ENCODE peak calls at places on chromosomes 13 and 19, in nine cellular contexts. One of them, this sample, is unnamed.

GRCh38 chr19:42596391-42597071 is 1.8 kb upstream of the CEACAM8 start:
- DNase-seq in adrenal gland: peak
- DNase-seq in breast epithelium: no peak
- DNase-seq in ovary: no peak
- DNase-seq in uterus: no peak
- DNase-seq in NB4: peak
- DNase-seq in lower leg skin: no peak
- DNase-seq in IMR-90: no peak
- DNase-seq in Peyer's patch: peak
- DNase-seq in this sample: peak

GRCh38 chr13:42272776-42273175 is 824 bp downstream of the AKAP11 start:
- DNase-seq in adrenal gland: no peak
- DNase-seq in breast epithelium: no peak
- DNase-seq in ovary: no peak
- DNase-seq in uterus: no peak
- DNase-seq in NB4: no peak
- DNase-seq in lower leg skin: no peak
- DNase-seq in IMR-90: no peak
- DNase-seq in Peyer's patch: no peak
- DNase-seq in this sample: no peak

GRCh38 chr13:28138756-28139470 is 568 bp downstream of the PAN3 start:
- DNase-seq in adrenal gland: peak
- DNase-seq in breast epithelium: peak
- DNase-seq in ovary: peak
- DNase-seq in uterus: peak
- DNase-seq in NB4: peak
- DNase-seq in lower leg skin: peak
- DNase-seq in IMR-90: peak
- DNase-seq in Peyer's patch: peak
- DNase-seq in this sample: peak

GRCh38 chr19:45098521-45099464 is 5.8 kb downstream of the PPP1R37 start:
- DNase-seq in adrenal gland: peak
- DNase-seq in breast epithelium: no peak
- DNase-seq in ovary: no peak
- DNase-seq in uterus: peak
- DNase-seq in NB4: no peak
- DNase-seq in lower leg skin: no peak
- DNase-seq in IMR-90: peak
- DNase-seq in Peyer's patch: no peak
- DNase-seq in this sample: no peak

GRCh38 chr13:112822851-112823250 is 133.0 kb downstream of the ATP11A start:
- DNase-seq in adrenal gland: no peak
- DNase-seq in breast epithelium: no peak
- DNase-seq in ovary: no peak
- DNase-seq in uterus: no peak
- DNase-seq in NB4: no peak
- DNase-seq in lower leg skin: peak
- DNase-seq in IMR-90: no peak
- DNase-seq in Peyer's patch: peak
- DNase-seq in this sample: no peak

GRCh38 chr13:33644607-33645543 is 173.1 kb upstream of the RFC3 start:
- DNase-seq in adrenal gland: no peak
- DNase-seq in breast epithelium: no peak
- DNase-seq in ovary: no peak
- DNase-seq in uterus: peak
- DNase-seq in NB4: peak
- DNase-seq in lower leg skin: no peak
- DNase-seq in IMR-90: peak
- DNase-seq in Peyer's patch: no peak
- DNase-seq in this sample: no peak

GRCh38 chr19:50268046-50268445 is 61.1 kb downstream of the KCNC3 start:
- DNase-seq in adrenal gland: no peak
- DNase-seq in breast epithelium: no peak
- DNase-seq in ovary: no peak
- DNase-seq in uterus: no peak
- DNase-seq in NB4: peak
- DNase-seq in lower leg skin: no peak
- DNase-seq in IMR-90: no peak
- DNase-seq in Peyer's patch: no peak
- DNase-seq in this sample: no peak

GRCh38 chr19:4567584-4568071 is 8.1 kb upstream of the SEMA6B start:
- DNase-seq in adrenal gland: peak
- DNase-seq in breast epithelium: peak
- DNase-seq in ovary: peak
- DNase-seq in uterus: no peak
- DNase-seq in NB4: peak
- DNase-seq in lower leg skin: no peak
- DNase-seq in IMR-90: peak
- DNase-seq in Peyer's patch: peak
- DNase-seq in this sample: no peak

GRCh38 chr13:48542581-48543341 is 9.9 kb upstream of the RCBTB2 start:
- DNase-seq in adrenal gland: peak
- DNase-seq in breast epithelium: no peak
- DNase-seq in ovary: peak
- DNase-seq in uterus: peak
- DNase-seq in NB4: peak
- DNase-seq in lower leg skin: peak
- DNase-seq in IMR-90: peak
- DNase-seq in Peyer's patch: peak
- DNase-seq in this sample: peak

GRCh38 chr19:5837768-5838364 is 1.6 kb downstream of the FUT6 start:
- DNase-seq in adrenal gland: no peak
- DNase-seq in breast epithelium: no peak
- DNase-seq in ovary: no peak
- DNase-seq in uterus: no peak
- DNase-seq in NB4: no peak
- DNase-seq in lower leg skin: no peak
- DNase-seq in IMR-90: no peak
- DNase-seq in Peyer's patch: no peak
- DNase-seq in this sample: no peak

GRCh38 chr13:28528848-28529247 is 33.9 kb upstream of the FLT1 start:
- DNase-seq in adrenal gland: no peak
- DNase-seq in breast epithelium: no peak
- DNase-seq in ovary: no peak
- DNase-seq in uterus: no peak
- DNase-seq in NB4: no peak
- DNase-seq in lower leg skin: no peak
- DNase-seq in IMR-90: no peak
- DNase-seq in Peyer's patch: peak
- DNase-seq in this sample: no peak

GRCh38 chr13:98575009-98575866 is 1.7 kb downstream of the STK24 start:
- DNase-seq in adrenal gland: no peak
- DNase-seq in breast epithelium: no peak
- DNase-seq in ovary: no peak
- DNase-seq in uterus: no peak
- DNase-seq in NB4: no peak
- DNase-seq in lower leg skin: no peak
- DNase-seq in IMR-90: no peak
- DNase-seq in Peyer's patch: no peak
- DNase-seq in this sample: no peak

GRCh38 chr19:14363203-14364097 is 17.8 kb upstream of the ADGRE5 start:
- DNase-seq in adrenal gland: peak
- DNase-seq in breast epithelium: no peak
- DNase-seq in ovary: peak
- DNase-seq in uterus: peak
- DNase-seq in NB4: peak
- DNase-seq in lower leg skin: peak
- DNase-seq in IMR-90: peak
- DNase-seq in Peyer's patch: peak
- DNase-seq in this sample: peak

GRCh38 chr13:98216135-98216565 is 39.1 kb upstream of the RNF113B start:
- DNase-seq in adrenal gland: peak
- DNase-seq in breast epithelium: no peak
- DNase-seq in ovary: peak
- DNase-seq in uterus: no peak
- DNase-seq in NB4: no peak
- DNase-seq in lower leg skin: no peak
- DNase-seq in IMR-90: peak
- DNase-seq in Peyer's patch: no peak
- DNase-seq in this sample: peak

GRCh38 chr19:34588249-34588648 is 88.7 kb downstream of the SCGB2B2 start:
- DNase-seq in adrenal gland: no peak
- DNase-seq in breast epithelium: no peak
- DNase-seq in ovary: no peak
- DNase-seq in uterus: no peak
- DNase-seq in NB4: no peak
- DNase-seq in lower leg skin: no peak
- DNase-seq in IMR-90: no peak
- DNase-seq in Peyer's patch: no peak
- DNase-seq in this sample: peak

GRCh38 chr19:6233051-6233826 is 46.5 kb downstream of the MLLT1 start:
- DNase-seq in adrenal gland: peak
- DNase-seq in breast epithelium: peak
- DNase-seq in ovary: peak
- DNase-seq in uterus: peak
- DNase-seq in NB4: peak
- DNase-seq in lower leg skin: peak
- DNase-seq in IMR-90: peak
- DNase-seq in Peyer's patch: no peak
- DNase-seq in this sample: peak

GRCh38 chr13:80249906-80250513 is 90.9 kb downstream of the SPRY2 start:
- DNase-seq in adrenal gland: no peak
- DNase-seq in breast epithelium: no peak
- DNase-seq in ovary: no peak
- DNase-seq in uterus: no peak
- DNase-seq in NB4: no peak
- DNase-seq in lower leg skin: no peak
- DNase-seq in IMR-90: no peak
- DNase-seq in Peyer's patch: no peak
- DNase-seq in this sample: no peak

GRCh38 chr13:60019119-60019993 is 144.4 kb downstream of the DIAPH3 start:
- DNase-seq in adrenal gland: no peak
- DNase-seq in breast epithelium: no peak
- DNase-seq in ovary: no peak
- DNase-seq in uterus: no peak
- DNase-seq in NB4: peak
- DNase-seq in lower leg skin: no peak
- DNase-seq in IMR-90: peak
- DNase-seq in Peyer's patch: no peak
- DNase-seq in this sample: no peak

GRCh38 chr13:35014606-35015005 is 72.5 kb downstream of the NBEA start:
- DNase-seq in adrenal gland: no peak
- DNase-seq in breast epithelium: no peak
- DNase-seq in ovary: no peak
- DNase-seq in uterus: no peak
- DNase-seq in NB4: no peak
- DNase-seq in lower leg skin: no peak
- DNase-seq in IMR-90: no peak
- DNase-seq in Peyer's patch: no peak
- DNase-seq in this sample: no peak

GRCh38 chr13:20114066-20114465 is 46.8 kb downstream of the GJA3 start:
- DNase-seq in adrenal gland: no peak
- DNase-seq in breast epithelium: no peak
- DNase-seq in ovary: no peak
- DNase-seq in uterus: no peak
- DNase-seq in NB4: no peak
- DNase-seq in lower leg skin: no peak
- DNase-seq in IMR-90: no peak
- DNase-seq in Peyer's patch: no peak
- DNase-seq in this sample: no peak

GRCh38 chr13:55244991-55245644 is 1895.6 kb upstream of the PRR20A start:
- DNase-seq in adrenal gland: no peak
- DNase-seq in breast epithelium: no peak
- DNase-seq in ovary: no peak
- DNase-seq in uterus: no peak
- DNase-seq in NB4: peak
- DNase-seq in lower leg skin: no peak
- DNase-seq in IMR-90: no peak
- DNase-seq in Peyer's patch: no peak
- DNase-seq in this sample: peak
- TF ChIP-seq CTCF in adrenal gland: no peak
- TF ChIP-seq CTCF in breast epithelium: no peak
- TF ChIP-seq CTCF in ovary: no peak
- TF ChIP-seq CTCF in uterus: no peak
- TF ChIP-seq CTCF in NB4: peak
- TF ChIP-seq CTCF in lower leg skin: no peak
- TF ChIP-seq CTCF in IMR-90: no peak
- TF ChIP-seq CTCF in Peyer's patch: no peak
- TF ChIP-seq CTCF in this sample: peak

GRCh38 chr19:57406516-57407123 is 4.3 kb upstream of the ZNF17 start:
- DNase-seq in adrenal gland: peak
- DNase-seq in breast epithelium: peak
- DNase-seq in ovary: no peak
- DNase-seq in uterus: peak
- DNase-seq in NB4: peak
- DNase-seq in lower leg skin: no peak
- DNase-seq in IMR-90: peak
- DNase-seq in Peyer's patch: peak
- DNase-seq in this sample: peak

GRCh38 chr19:57410748-57411671 is at the start of gene ZNF17:
- DNase-seq in adrenal gland: peak
- DNase-seq in breast epithelium: peak
- DNase-seq in ovary: peak
- DNase-seq in uterus: peak
- DNase-seq in NB4: peak
- DNase-seq in lower leg skin: peak
- DNase-seq in IMR-90: peak
- DNase-seq in Peyer's patch: peak
- DNase-seq in this sample: peak
- TF ChIP-seq POLR2A in adrenal gland: no peak
- TF ChIP-seq POLR2A in breast epithelium: no peak
- TF ChIP-seq POLR2A in ovary: no peak
- TF ChIP-seq POLR2A in uterus: peak
- TF ChIP-seq POLR2A in NB4: peak
- TF ChIP-seq POLR2A in lower leg skin: no peak
- TF ChIP-seq POLR2A in IMR-90: no peak
- TF ChIP-seq POLR2A in Peyer's patch: no peak
- TF ChIP-seq POLR2A in this sample: peak

DNA sequence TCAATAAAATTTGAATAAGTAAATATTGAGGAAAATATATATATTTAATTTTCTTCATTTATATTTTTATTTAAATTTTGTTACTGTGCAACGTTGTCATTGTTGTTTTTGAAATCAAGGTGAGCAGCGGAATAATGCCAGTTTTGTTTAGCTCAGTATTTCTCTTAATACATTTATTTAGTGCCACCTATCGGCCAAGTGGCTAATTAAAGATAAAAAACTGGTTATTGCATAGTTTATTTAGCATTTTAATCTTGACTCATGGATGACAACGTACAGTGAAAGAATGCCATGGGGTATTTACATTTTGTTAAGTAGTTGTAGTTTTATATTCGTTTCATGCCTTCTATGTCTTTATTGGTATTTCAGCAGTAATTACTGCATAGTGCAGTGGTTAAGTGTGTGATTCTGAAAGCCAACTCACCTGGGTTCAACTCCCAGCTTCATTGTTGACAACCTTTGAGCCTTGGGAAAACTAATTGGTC is 265.9 kb downstream of the MYO16 start:
- DNase-seq in adrenal gland: no peak
- DNase-seq in breast epithelium: no peak
- DNase-seq in ovary: no peak
- DNase-seq in uterus: no peak
- DNase-seq in NB4: peak
- DNase-seq in lower leg skin: no peak
- DNase-seq in IMR-90: peak
- DNase-seq in Peyer's patch: no peak
- DNase-seq in this sample: no peak
- TF ChIP-seq CTCF in adrenal gland: peak
- TF ChIP-seq CTCF in breast epithelium: no peak
- TF ChIP-seq CTCF in ovary: no peak
- TF ChIP-seq CTCF in uterus: peak
- TF ChIP-seq CTCF in NB4: peak
- TF ChIP-seq CTCF in lower leg skin: no peak
- TF ChIP-seq CTCF in IMR-90: peak
- TF ChIP-seq CTCF in Peyer's patch: peak
- TF ChIP-seq CTCF in this sample: peak

GRCh38 chr19:3409346-3410064 is 43.1 kb downstream of the NFIC start:
- DNase-seq in adrenal gland: peak
- DNase-seq in breast epithelium: peak
- DNase-seq in ovary: peak
- DNase-seq in uterus: peak
- DNase-seq in NB4: no peak
- DNase-seq in lower leg skin: peak
- DNase-seq in IMR-90: no peak
- DNase-seq in Peyer's patch: no peak
- DNase-seq in this sample: peak
- TF ChIP-seq POLR2A in adrenal gland: no peak
- TF ChIP-seq POLR2A in breast epithelium: no peak
- TF ChIP-seq POLR2A in ovary: no peak
- TF ChIP-seq POLR2A in uterus: no peak
- TF ChIP-seq POLR2A in NB4: no peak
- TF ChIP-seq POLR2A in lower leg skin: no peak
- TF ChIP-seq POLR2A in IMR-90: no peak
- TF ChIP-seq POLR2A in Peyer's patch: no peak
- TF ChIP-seq POLR2A in this sample: no peak

This sample was measured in body of pancreas.